ENCODE peak calls at places on chromosomes 6 and 20, in four cellular contexts. S, U, H and K are unnamed samples.

GRCh38 chr20:21436186-21436585 is 38.9 kb upstream of the NKX2-4 start:
- DNase-seq in U (no peak), S (no peak), H (peak), K (no peak)

GRCh38 chr20:63260521-63260920 is 6.3 kb upstream of the NKAIN4 start:
- DNase-seq in S (no peak), U (no peak), H (no peak), K (no peak)

GRCh38 chr20:53606364-53606985 is 12.8 kb upstream of the ZNF217 start:
- DNase-seq in S (no peak), H (peak), U (no peak), K (no peak)

GRCh38 chr6:54070025-54070424 is 41.2 kb upstream of the MLIP start:
- DNase-seq in U (no peak), H (no peak), S (no peak), K (no peak)

GRCh38 chr6:139442188-139442625 is 67.8 kb upstream of the CITED2 start:
- DNase-seq in U (no peak), S (no peak), H (no peak), K (no peak)

GRCh38 chr6:100472674-100473073 is 8.0 kb upstream of the SIM1 start:
- DNase-seq in U (no peak), H (no peak), S (peak), K (no peak)

GRCh38 chr6:153488267-153488666 is 357.2 kb upstream of the RGS17 start:
- DNase-seq in H (no peak), U (no peak), S (no peak), K (no peak)

GRCh38 chr6:91626935-91627334 is 1040.1 kb upstream of the MAP3K7 start:
- DNase-seq in H (no peak), S (no peak), U (no peak), K (no peak)

GRCh38 chr6:39493717-39494116 is 171.2 kb upstream of the KCNK16 start:
- DNase-seq in U (no peak), H (no peak), S (no peak), K (no peak)

GRCh38 chr6:36098253-36098919 is 31.9 kb upstream of the MAPK13 start:
- DNase-seq in U (no peak), H (no peak), S (no peak), K (no peak)

GRCh38 chr6:168535711-168536110 is 94.7 kb downstream of the SMOC2 start:
- DNase-seq in H (no peak), U (no peak), S (no peak), K (no peak)

GRCh38 chr20:13008761-13009681 is at the start of gene SPTLC3:
- DNase-seq in S (no peak), H (peak), U (no peak), K (no peak)

GRCh38 chr6:44161997-44162338 is 3.3 kb downstream of the CAPN11 start:
- DNase-seq in H (no peak), U (no peak), S (no peak), K (no peak)

GRCh38 chr6:167150815-167151557 is 6.8 kb downstream of the GPR31 start:
- DNase-seq in S (peak), H (no peak), U (no peak), K (no peak)

GRCh38 chr6:150813993-150814359 is 51.5 kb upstream of the MTHFD1L start:
- DNase-seq in H (peak), U (no peak), S (peak), K (no peak)

DNA sequence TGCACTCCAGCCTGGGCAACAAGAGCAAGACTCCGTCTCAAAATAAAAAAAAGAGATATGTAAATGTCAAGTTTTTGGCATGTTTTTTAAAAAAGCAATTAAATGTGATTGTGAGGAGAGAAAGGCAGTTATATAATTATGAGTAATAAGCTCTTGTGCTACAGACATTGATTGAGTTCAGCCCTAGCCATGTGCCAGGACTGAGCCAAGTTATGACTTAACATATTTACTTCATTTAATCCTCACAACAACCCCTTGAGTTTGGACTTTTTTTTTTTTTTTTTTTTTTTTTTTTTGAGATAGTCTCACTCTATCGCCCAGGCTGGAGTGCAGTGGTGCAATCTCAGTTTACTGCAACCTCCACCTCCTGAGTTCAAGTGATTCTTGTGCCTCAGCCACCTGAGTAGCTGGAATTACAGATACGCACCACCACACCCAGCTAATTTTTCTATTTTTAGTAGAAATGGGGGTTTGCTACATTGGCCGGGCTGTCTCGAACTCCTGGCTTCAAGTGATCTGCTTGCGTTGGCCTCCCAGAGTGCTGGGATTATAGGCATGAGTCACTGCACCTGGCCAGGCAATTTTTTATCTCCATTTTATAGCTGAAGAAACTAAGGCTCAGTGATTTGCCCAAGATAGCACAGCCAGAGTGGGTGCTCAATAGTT is 15.0 kb upstream of the CSE1L start:
- DNase-seq in H (no peak), S (no peak), U (no peak), K (no peak)
- TF ChIP-seq TARDBP in H (no peak), S (no peak), U (no peak), K (no peak)

DNA sequence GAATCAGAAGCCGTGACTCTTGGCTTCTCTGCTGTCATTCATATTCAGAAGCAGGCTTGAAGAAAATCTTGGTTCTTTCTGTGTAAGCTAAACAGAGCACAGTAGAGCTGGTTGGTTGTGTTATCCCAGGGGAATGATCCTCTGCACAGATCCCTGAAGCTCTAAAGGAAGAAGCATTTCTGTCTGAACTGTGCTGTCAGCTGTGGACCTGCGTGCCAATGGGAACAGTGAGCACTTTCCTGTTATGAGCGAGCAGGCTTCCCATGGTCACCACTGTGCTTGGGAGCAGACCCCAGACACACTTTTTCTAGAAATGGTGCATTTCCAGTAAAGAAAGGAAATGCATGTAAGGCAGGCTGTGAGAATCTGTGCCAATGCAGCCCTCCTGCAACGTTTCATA is 490.2 kb downstream of the EPM2A start:
- DNase-seq in S (no peak), H (no peak), U (no peak), K (no peak)
- TF ChIP-seq TARDBP in S (no peak), H (no peak), U (no peak), K (no peak)

DNA sequence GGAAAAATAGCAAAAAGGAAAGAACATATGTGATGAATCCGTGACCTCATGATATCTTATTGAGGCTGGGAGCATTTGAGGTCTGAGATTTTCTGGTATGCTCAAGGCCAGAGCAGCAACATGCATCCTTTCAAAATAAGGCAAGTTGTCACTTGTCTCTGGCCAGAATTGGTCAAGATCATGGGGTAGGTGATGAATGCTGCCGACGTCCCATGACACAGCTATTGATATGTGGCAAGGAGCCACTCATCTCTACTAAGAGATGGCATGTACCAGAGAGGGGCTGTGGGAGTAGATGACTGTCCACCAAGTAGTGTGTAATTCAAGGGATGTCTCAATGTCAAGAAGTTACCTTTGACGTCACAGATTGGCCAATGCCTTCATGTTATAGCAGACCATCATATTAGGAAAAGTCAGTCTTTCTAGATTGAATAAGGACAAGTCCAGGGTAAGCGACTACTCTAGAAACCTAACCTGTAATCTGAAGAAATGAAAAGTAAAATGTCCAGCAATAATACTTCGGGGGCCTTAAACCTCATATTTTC is 527.4 kb downstream of the BMP2 start:
- DNase-seq in S (no peak), H (no peak), U (no peak), K (no peak)
- TF ChIP-seq TARDBP in S (no peak), H (no peak), U (no peak), K (no peak)

GRCh38 chr6:120010075-120010474 is 660.5 kb upstream of the MAN1A1 start:
- DNase-seq in S (no peak), U (no peak), H (no peak), K (no peak)
- TF ChIP-seq TARDBP in S (no peak), U (no peak), H (no peak), K (no peak)

DNA sequence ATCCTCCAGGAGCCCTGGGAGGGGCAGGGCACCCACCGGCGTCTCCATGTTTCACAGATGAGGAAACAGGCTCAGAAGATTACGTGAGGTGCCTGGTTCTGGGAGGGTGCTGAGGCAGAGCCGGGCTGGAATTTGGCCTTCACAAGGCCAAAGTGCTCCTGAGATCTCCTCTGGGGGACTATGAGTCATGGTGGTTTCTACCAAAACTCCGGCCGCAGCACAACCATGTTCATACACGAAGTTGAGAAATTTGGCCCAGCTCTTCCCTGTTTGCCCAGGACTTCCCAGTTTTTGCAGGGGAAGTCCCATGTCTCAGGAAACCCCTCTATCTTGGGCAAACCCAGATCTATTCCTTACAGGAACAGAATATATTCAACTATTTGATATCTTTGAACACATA is 172.9 kb upstream of the CDYL start:
- DNase-seq in U (no peak), H (no peak), S (no peak), K (no peak)
- TF ChIP-seq TARDBP in U (no peak), H (no peak), S (no peak), K (no peak)

GRCh38 chr6:88984152-88984551 is 20.7 kb upstream of the RNGTT start:
- DNase-seq in S (no peak), U (no peak), H (no peak), K (no peak)

GRCh38 chr6:88987922-88988321 is 24.5 kb upstream of the RNGTT start:
- DNase-seq in S (no peak), H (no peak), U (no peak), K (no peak)

GRCh38 chr6:88982720-88983119 is 19.3 kb upstream of the RNGTT start:
- DNase-seq in U (peak), H (peak), S (peak), K (peak)

GRCh38 chr6:88985901-88986300 is 22.5 kb upstream of the RNGTT start:
- DNase-seq in U (no peak), S (no peak), H (peak), K (no peak)

GRCh38 chr6:88983532-88983931 is 20.1 kb upstream of the RNGTT start:
- DNase-seq in S (no peak), H (no peak), U (peak), K (peak)
- TF ChIP-seq TARDBP in S (no peak), H (no peak), U (no peak), K (no peak)

GRCh38 chr20:47133809-47134456 is 222.6 kb downstream of the ZMYND8 start:
- DNase-seq in S (no peak), U (no peak), H (no peak), K (no peak)
- TF ChIP-seq TARDBP in S (no peak), U (no peak), H (no peak), K (no peak)